ENCODE peak calls at places on chromosomes 6 and 20, in four cellular contexts. L, O, N and J are unnamed samples.

GRCh38 chr6:79712144-79712543 is 81.0 kb downstream of the SH3BGRL2 start:
- DNase-seq in L (no peak), O (no peak), N (no peak), J (no peak)

GRCh38 chr6:133055527-133055966 is 185.6 kb upstream of the EYA4 start:
- DNase-seq in L (no peak), O (no peak), N (no peak), J (no peak)

GRCh38 chr6:10643214-10643641 is 51.2 kb downstream of the C6orf52 start:
- DNase-seq in L (no peak), O (no peak), N (no peak), J (no peak)

GRCh38 chr6:112029045-112029822 is 24.7 kb upstream of the CCN6 start:
- DNase-seq in L (peak; percentile 39), O (peak; percentile 60), N (no peak), J (peak; percentile 50)

GRCh38 chr6:36838896-36839818 is at the start of gene CPNE5:
- DNase-seq in L (no peak), O (peak; percentile 46), N (no peak), J (no peak)

GRCh38 chr6:24667378-24667803 is 514 bp downstream of the ACOT13 start:
- DNase-seq in L (no peak), O (no peak), N (no peak), J (peak; percentile 10)

GRCh38 chr20:4303136-4303535 is 287.8 kb upstream of the RNF24 start:
- DNase-seq in L (no peak), O (no peak), N (no peak), J (no peak)

GRCh38 chr6:163474581-163474980 is 60.1 kb downstream of the QKI start:
- DNase-seq in L (no peak), O (no peak), N (no peak), J (no peak)

GRCh38 chr6:107045733-107046312 is 17.8 kb downstream of the MTRES1 start:
- DNase-seq in L (no peak), O (no peak), N (no peak), J (no peak)

GRCh38 chr6:166540631-166541331 is 45.7 kb downstream of the RAMACL start:
- DNase-seq in L (peak; percentile 69), O (no peak), N (no peak), J (no peak)